ENCODE peak calls at places on chromosomes 2 and 18, in six cellular contexts. S, E, A, T, U and M are unnamed samples.

GRCh38 chr2:34836361-34836760 is 1237.3 kb upstream of the FAM98A start:
- DNase-seq in T (no peak), A (no peak), S (no peak), U (no peak), E (no peak), M (no peak)

GRCh38 chr2:148560501-148560900 is 84.0 kb upstream of the EPC2 start:
- DNase-seq in U (no peak), S (no peak), T (no peak), A (no peak), E (no peak), M (peak)

GRCh38 chr2:15813481-15814266 is 126.7 kb upstream of the MYCN start:
- DNase-seq in T (no peak), S (no peak), U (no peak), E (no peak), A (no peak), M (no peak)

GRCh38 chr2:120892967-120893667 is 157.4 kb downstream of the GLI2 start:
- DNase-seq in T (no peak), S (peak), E (no peak), A (no peak), U (no peak), M (no peak)

GRCh38 chr2:19868224-19868623 is 33.6 kb downstream of the TTC32 start:
- DNase-seq in A (no peak), S (no peak), E (no peak), T (peak), U (no peak), M (no peak)

GRCh38 chr2:47249931-47250330 is 94.8 kb upstream of the STPG4 start:
- DNase-seq in A (no peak), E (no peak), S (no peak), T (no peak), U (no peak), M (no peak)

GRCh38 chr2:157170299-157170698 is 87.2 kb upstream of the GALNT5 start:
- DNase-seq in E (no peak), A (no peak), S (peak), T (no peak), U (peak), M (no peak)

GRCh38 chr2:135960598-135961551 is 24.6 kb downstream of the DARS1 start:
- DNase-seq in T (no peak), E (no peak), U (no peak), A (no peak), S (peak), M (no peak)

GRCh38 chr2:86238354-86238753 is 39.1 kb downstream of the MRPL35 start:
- DNase-seq in E (no peak), T (peak), S (no peak), A (no peak), U (no peak), M (no peak)

GRCh38 chr2:11719230-11719977 is 27.0 kb upstream of the LPIN1 start:
- DNase-seq in T (no peak), A (no peak), E (no peak), U (no peak), S (no peak), M (no peak)

GRCh38 chr2:204982303-204982702 is 437.0 kb downstream of the PARD3B start:
- DNase-seq in U (peak), S (peak), E (no peak), T (no peak), A (no peak), M (no peak)

GRCh38 chr2:135798762-135799161 is 38.2 kb downstream of the LCT start:
- DNase-seq in U (no peak), S (peak), T (no peak), E (no peak), A (no peak), M (no peak)

GRCh38 chr18:48817021-48817461 is 133.7 kb downstream of the SMAD7 start:
- DNase-seq in U (no peak), S (no peak), T (no peak), E (peak), A (no peak), M (peak)

GRCh38 chr2:211611061-211611518 is 927.5 kb downstream of the ERBB4 start:
- DNase-seq in S (peak), E (no peak), U (no peak), A (no peak), T (no peak), M (no peak)

GRCh38 chr2:240962371-240963064 is 35.9 kb upstream of the SNED1 start:
- DNase-seq in U (no peak), A (no peak), E (no peak), T (no peak), S (peak), M (peak)

GRCh38 chr2:7037340-7038333 is 120.4 kb downstream of the RNF144A start:
- DNase-seq in E (peak), S (peak), A (no peak), U (no peak), T (peak), M (peak)

GRCh38 chr2:69902213-69902922 is 8.6 kb downstream of the SNRNP27 start:
- DNase-seq in E (no peak), T (peak), A (no peak), U (no peak), S (no peak), M (no peak)

GRCh38 chr18:33541316-33541715 is 36.7 kb upstream of the ASXL3 start:
- DNase-seq in A (no peak), S (no peak), E (no peak), U (no peak), T (no peak), M (no peak)

GRCh38 chr2:236211281-236211680 is 43.1 kb upstream of the GBX2 start:
- DNase-seq in S (no peak), E (no peak), T (no peak), A (no peak), U (no peak), M (no peak)

GRCh38 chr18:49494660-49495059 is 7.6 kb upstream of the C18orf32 start:
- DNase-seq in U (no peak), T (no peak), E (no peak), S (peak), A (no peak), M (no peak)

GRCh38 chr2:120845281-120845680 is 109.6 kb downstream of the GLI2 start:
- DNase-seq in E (no peak), T (no peak), U (no peak), S (peak), A (no peak), M (peak)

GRCh38 chr2:235005603-235006259 is 53.9 kb downstream of the SH3BP4 start:
- DNase-seq in A (no peak), T (no peak), E (peak), S (peak), U (no peak), M (peak)

GRCh38 chr2:30664761-30665358 is 142.4 kb downstream of the CAPN13 start:
- DNase-seq in A (no peak), E (no peak), T (no peak), S (peak), U (peak), M (no peak)

GRCh38 chr2:152336103-152336853 is 1.3 kb downstream of the FMNL2 start:
- DNase-seq in A (no peak), T (peak), S (peak), U (peak), E (peak), M (peak)

GRCh38 chr2:105294844-105295481 is 34.6 kb downstream of the TGFBRAP1 start:
- DNase-seq in A (no peak), S (peak), E (peak), U (peak), T (peak), M (no peak)

GRCh38 chr2:207251573-207252192 is 85.9 kb upstream of the KLF7 start:
- DNase-seq in S (peak), A (no peak), E (no peak), U (peak), T (no peak), M (no peak)

GRCh38 chr2:152402780-152403388 is 67.9 kb downstream of the FMNL2 start:
- DNase-seq in E (no peak), T (no peak), A (no peak), U (no peak), S (no peak), M (no peak)

GRCh38 chr2:88865801-88866353 is 174.4 kb downstream of the RPIA start:
- DNase-seq in U (no peak), T (no peak), A (no peak), E (no peak), S (no peak), M (no peak)

GRCh38 chr18:27073404-27073830 is 111.7 kb downstream of the CHST9 start:
- DNase-seq in A (no peak), U (no peak), E (no peak), S (no peak), T (peak), M (no peak)

GRCh38 chr18:53796042-53796729 is 428.3 kb downstream of the MBD2 start:
- DNase-seq in A (no peak), S (peak), U (peak), E (no peak), T (no peak), M (no peak)

GRCh38 chr2:202289394-202290204 is 24.0 kb downstream of the NOP58 start:
- DNase-seq in S (no peak), U (no peak), E (no peak), T (no peak), A (no peak), M (no peak)

GRCh38 chr2:126771094-126771493 is 115.1 kb downstream of the GYPC start:
- DNase-seq in T (no peak), A (no peak), E (no peak), U (no peak), S (no peak), M (no peak)

GRCh38 chr2:238239872-238240760 is at the start of gene HES6:
- DNase-seq in U (peak), A (peak), S (peak), E (peak), T (peak), M (peak)

GRCh38 chr2:219632758-219633101 is 5.3 kb downstream of the SLC4A3 start:
- DNase-seq in U (no peak), E (peak), T (no peak), S (no peak), A (no peak), M (peak)

GRCh38 chr2:180360283-180360618 is 353.2 kb upstream of the CWC22 start:
- DNase-seq in T (no peak), E (no peak), S (no peak), U (no peak), A (no peak), M (no peak)

GRCh38 chr2:142234701-142235100 is 103.9 kb upstream of the LRP1B start:
- DNase-seq in U (no peak), S (no peak), A (no peak), T (no peak), E (no peak), M (no peak)